ENCODE peak calls at places on chromosome 15, in seven cellular contexts. E is activated T-helper 1 cell treated with anti-CD3 and anti-CD28 coated beads, Interleukin-2, amount 50 U/mL, for 16 hours; L is cerebellum; K is dermis microvascular lymphatic vessel endothelial cell; W is myocyte; Y is activated T-cell treated with anti-CD3 and anti-CD28 coated beads for 1 hour; X is OCI-LY7. I is an unnamed sample.

GRCh38 chr15:46411900-46412299 is 777.1 kb downstream of the SQOR start:
- DNase-seq in E (no peak), L (no peak), K (no peak), W (no peak), Y (no peak), X (no peak), I (no peak)

GRCh38 chr15:46251873-46252272 is 617.0 kb downstream of the SQOR start:
- DNase-seq in E (no peak), L (no peak), K (no peak), W (no peak), Y (no peak), X (no peak), I (no peak)

GRCh38 chr15:60004019-60004845 is at the start of gene FOXB1:
- DNase-seq in E (no peak), L (no peak), K (no peak), W (no peak), Y (no peak), X (no peak), I (peak)

GRCh38 chr15:44081223-44082013 is 113.7 kb downstream of the FRMD5 start:
- DNase-seq in E (no peak), L (peak), K (peak), W (peak), Y (no peak), X (no peak), I (no peak)

GRCh38 chr15:31786360-31786759 is 244.0 kb upstream of the CHRNA7 start:
- DNase-seq in E (no peak), L (no peak), K (no peak), W (no peak), Y (no peak), X (no peak), I (no peak)

GRCh38 chr15:78391781-78392180 is 46.2 kb upstream of the IREB2 start:
- DNase-seq in E (no peak), L (no peak), K (no peak), W (no peak), Y (no peak), X (no peak), I (no peak)

GRCh38 chr15:31297880-31298456 is 28.7 kb upstream of the KLF13 start:
- DNase-seq in E (no peak), L (no peak), K (no peak), W (no peak), Y (no peak), X (no peak), I (no peak)

GRCh38 chr15:55530861-55531313 is 22.9 kb upstream of the DNAAF4 start:
- DNase-seq in E (no peak), L (no peak), K (no peak), W (peak), Y (no peak), X (peak), I (peak)

GRCh38 chr15:72345280-72345679 is 25.3 kb upstream of the CELF6 start:
- DNase-seq in E (no peak), L (no peak), K (no peak), W (no peak), Y (no peak), X (no peak), I (no peak)

GRCh38 chr15:60894347-60894746 is 334.8 kb downstream of the RORA start:
- DNase-seq in E (no peak), L (no peak), K (no peak), W (no peak), Y (no peak), X (no peak), I (no peak)

GRCh38 chr15:74680461-74680860 is 15.4 kb downstream of the EDC3 start:
- DNase-seq in E (no peak), L (no peak), K (no peak), W (no peak), Y (no peak), X (no peak), I (no peak)

GRCh38 chr15:65400760-65401606 is 21.8 kb downstream of the IGDCC4 start:
- DNase-seq in E (peak), L (peak), K (peak), W (peak), Y (peak), X (peak), I (peak)

GRCh38 chr15:68561146-68561545 is 17.6 kb upstream of the CORO2B start:
- DNase-seq in E (no peak), L (peak), K (no peak), W (no peak), Y (no peak), X (no peak), I (no peak)

GRCh38 chr15:62781081-62781497 is 261.5 kb upstream of the TPM1 start:
- DNase-seq in E (no peak), L (no peak), K (no peak), W (peak), Y (no peak), X (no peak), I (peak)

GRCh38 chr15:75928680-75929608 is 25.3 kb downstream of the FBXO22 start:
- DNase-seq in E (no peak), L (no peak), K (peak), W (peak), Y (no peak), X (peak), I (no peak)

GRCh38 chr15:31328425-31328998 is 1.9 kb downstream of the KLF13 start:
- DNase-seq in E (peak), L (no peak), K (no peak), W (no peak), Y (peak), X (peak), I (no peak)

GRCh38 chr15:90191795-90192494 is 9.2 kb upstream of the SEMA4B start:
- DNase-seq in E (no peak), L (peak), K (no peak), W (peak), Y (peak), X (peak), I (peak)

GRCh38 chr15:60095711-60096110 is 91.6 kb downstream of the FOXB1 start:
- DNase-seq in E (no peak), L (no peak), K (no peak), W (no peak), Y (no peak), X (no peak), I (no peak)

GRCh38 chr15:99727330-99727729 is 5.9 kb downstream of the LYSMD4 start:
- DNase-seq in E (no peak), L (no peak), K (no peak), W (peak), Y (no peak), X (no peak), I (no peak)

GRCh38 chr15:90838544-90838943 is 29.8 kb upstream of the FURIN start:
- DNase-seq in E (no peak), L (no peak), K (no peak), W (no peak), Y (no peak), X (no peak), I (no peak)

GRCh38 chr15:77027697-77028450 is 32.9 kb downstream of the PSTPIP1 start:
- DNase-seq in E (no peak), L (no peak), K (peak), W (no peak), Y (no peak), X (no peak), I (no peak)

GRCh38 chr15:24943361-24943760 is 11.4 kb upstream of the SNRPN start:
- DNase-seq in E (no peak), L (no peak), K (no peak), W (peak), Y (no peak), X (no peak), I (no peak)

GRCh38 chr15:90893175-90894090 is 9.1 kb downstream of the FES start:
- DNase-seq in E (no peak), L (no peak), K (no peak), W (no peak), Y (no peak), X (peak), I (no peak)

GRCh38 chr15:45064386-45064785 is 41.4 kb downstream of the SORD start:
- DNase-seq in E (no peak), L (no peak), K (no peak), W (no peak), Y (no peak), X (no peak), I (peak)

GRCh38 chr15:45377630-45378148 is 655 bp downstream of the GATM start:
- DNase-seq in E (no peak), L (peak), K (peak), W (peak), Y (no peak), X (no peak), I (peak)

GRCh38 chr15:64333986-64334385 is 22.0 kb downstream of the CSNK1G1 start:
- DNase-seq in E (no peak), L (no peak), K (no peak), W (no peak), Y (no peak), X (no peak), I (no peak)

GRCh38 chr15:90691369-90691768 is 25.8 kb upstream of the BLM start:
- DNase-seq in E (no peak), L (no peak), K (no peak), W (no peak), Y (no peak), X (no peak), I (no peak)

GRCh38 chr15:39312984-39313383 is 267.9 kb upstream of the THBS1 start:
- DNase-seq in E (no peak), L (no peak), K (peak), W (no peak), Y (no peak), X (peak), I (peak)